ENCODE peak calls at places on chromosomes 16 and 17, in four cellular contexts. B is fibroblast of gingiva, L is fibroblast of villous mesenchyme, U is mucosa of descending colon. V is an unnamed sample.

GRCh38 chr17:61897548-61898180 is 30.1 kb downstream of the INTS2 start:
- DNase-seq in B (no peak), L (no peak), U (no peak), V (no peak)

GRCh38 chr16:2512920-2513404 is 790 bp upstream of the ATP6V0C start:
- DNase-seq in B (no peak), L (no peak), U (peak), V (no peak)

GRCh38 chr16:57732683-57733082 is 2.9 kb upstream of the KATNB1 start:
- DNase-seq in B (no peak), L (no peak), U (no peak), V (no peak)

GRCh38 chr17:17177186-17177585 is 28.9 kb downstream of the PLD6 start:
- DNase-seq in B (no peak), L (no peak), U (no peak), V (no peak)

GRCh38 chr17:39281806-39282205 is 56.1 kb upstream of the STAC2 start:
- DNase-seq in B (no peak), L (peak), U (no peak), V (peak)

GRCh38 chr16:89031715-89032659 is 55.0 kb upstream of the CBFA2T3 start:
- DNase-seq in B (no peak), L (no peak), U (peak), V (no peak)

GRCh38 chr16:46885960-46886763 is 2.0 kb downstream of the GPT2 start:
- DNase-seq in B (no peak), L (peak), U (no peak), V (peak)

GRCh38 chr17:21215935-21216334 is 2.0 kb upstream of the TMEM11 start:
- DNase-seq in B (no peak), L (peak), U (no peak), V (peak)

GRCh38 chr17:73799091-73799490 is 154.8 kb upstream of the SDK2 start:
- DNase-seq in B (no peak), L (no peak), U (no peak), V (no peak)

GRCh38 chr17:78693346-78694083 is 88.6 kb downstream of the CYTH1 start:
- DNase-seq in B (no peak), L (no peak), U (no peak), V (no peak)

GRCh38 chr17:18987230-18987610 is 17.3 kb downstream of the FAM83G start:
- DNase-seq in B (no peak), L (no peak), U (peak), V (no peak)

GRCh38 chr16:8751481-8752311 is 45.7 kb downstream of the TMEM186 start:
- DNase-seq in B (peak), L (peak), U (no peak), V (peak)

GRCh38 chr16:50297301-50298074 is 31.1 kb downstream of the ADCY7 start:
- DNase-seq in B (no peak), L (no peak), U (peak), V (no peak)

GRCh38 chr16:51473091-51473490 is 322.0 kb upstream of the SALL1 start:
- DNase-seq in B (peak), L (peak), U (no peak), V (peak)

GRCh38 chr16:15775209-15775608 is 81.6 kb downstream of the MYH11 start:
- DNase-seq in B (no peak), L (peak), U (no peak), V (peak)

V was measured in choroid plexus epithelial cell.